ENCODE peak calls at places on chromosome 19, in nine cellular contexts. G is activated gamma-delta T cell; Q is skeletal muscle cell; T is naive thymus-derived CD8-positive, alpha-beta T cell; P is NCI-H446; V is HCEC 1CT; B is NCI-H1092 treated with DMSO at 0.1 percent for 48 hours; C is EL; Z is mucosa of gallbladder. J is an unnamed sample.

GRCh38 chr19:48445256-48445605 is 552 bp upstream of the GRWD1 start:
- DNase-seq in G (no peak), Q (peak; percentile 85), T (no peak), P (peak; percentile 85), V (peak; percentile 94), B (peak; percentile 83), C (peak; percentile 79), Z (peak; percentile 63), J (no peak)

GRCh38 chr19:1261863-1262686 is 7.1 kb upstream of the CIRBP start:
- DNase-seq in G (peak; percentile 49), Q (no peak), T (peak; percentile 41), P (peak; percentile 50), V (no peak), B (peak; percentile 57), C (peak; percentile 49), Z (peak; percentile 78), J (no peak)

GRCh38 chr19:44988896-44989563 is 12.2 kb upstream of the RELB start:
- DNase-seq in G (no peak), Q (peak; percentile 15), T (peak; percentile 60), P (peak; percentile 75), V (peak; percentile 44), B (peak; percentile 2), C (peak; percentile 64), Z (peak; percentile 44), J (peak; percentile 51)

GRCh38 chr19:55253842-55254624 is 4.8 kb downstream of the PPP6R1 start:
- DNase-seq in G (peak; percentile 37), Q (no peak), T (peak; percentile 87), P (no peak), V (no peak), B (peak; percentile 11), C (no peak), Z (no peak), J (peak; percentile 33)

GRCh38 chr19:41597600-41598041 is 21.7 kb downstream of the CEACAM21 start:
- DNase-seq in G (no peak), Q (peak; percentile 6), T (peak; percentile 75), P (peak; percentile 80), V (peak; percentile 62), B (peak; percentile 48), C (peak; percentile 55), Z (peak; percentile 74), J (peak; percentile 55)

GRCh38 chr19:7125221-7125620 is 55.7 kb downstream of the ZNF557 start:
- DNase-seq in G (no peak), Q (no peak), T (no peak), P (no peak), V (no peak), B (no peak), C (no peak), Z (no peak), J (no peak)

GRCh38 chr19:1587872-1588271 is 4.8 kb downstream of the MBD3 start:
- DNase-seq in G (no peak), Q (no peak), T (no peak), P (peak; percentile 37), V (no peak), B (no peak), C (no peak), Z (no peak), J (no peak)

GRCh38 chr19:2775556-2776430 is 7.3 kb downstream of the SGTA start:
- DNase-seq in G (no peak), Q (no peak), T (peak; percentile 64), P (no peak), V (peak; percentile 11), B (no peak), C (peak; percentile 77), Z (peak; percentile 46), J (peak; percentile 54)

GRCh38 chr19:45323671-45324081 is 1.0 kb upstream of the CKM start:
- DNase-seq in G (no peak), Q (no peak), T (no peak), P (no peak), V (no peak), B (no peak), C (no peak), Z (no peak), J (no peak)

GRCh38 chr19:5339950-5340636 is 519 bp downstream of the PTPRS start:
- DNase-seq in G (no peak), Q (no peak), T (peak; percentile 22), P (peak; percentile 45), V (no peak), B (peak; percentile 76), C (peak; percentile 25), Z (no peak), J (no peak)

GRCh38 chr19:44740351-44740824 is 8.1 kb upstream of the BCL3 start:
- DNase-seq in G (no peak), Q (no peak), T (no peak), P (no peak), V (no peak), B (no peak), C (no peak), Z (no peak), J (no peak)

GRCh38 chr19:632228-633067 is 889 bp downstream of the POLRMT start:
- DNase-seq in G (no peak), Q (peak; percentile 24), T (no peak), P (peak; percentile 51), V (peak; percentile 48), B (no peak), C (peak; percentile 70), Z (no peak), J (peak; percentile 32)

GRCh38 chr19:46411088-46412033 is 2.0 kb downstream of the CCDC8 start:
- DNase-seq in G (no peak), Q (no peak), T (no peak), P (no peak), V (no peak), B (no peak), C (no peak), Z (no peak), J (no peak)

GRCh38 chr19:16372065-16372915 is 47.7 kb downstream of the KLF2 start:
- DNase-seq in G (no peak), Q (no peak), T (no peak), P (no peak), V (no peak), B (no peak), C (no peak), Z (no peak), J (no peak)

GRCh38 chr19:17202249-17202648 is 12.9 kb upstream of the USE1 start:
- DNase-seq in G (no peak), Q (no peak), T (peak; percentile 21), P (no peak), V (no peak), B (no peak), C (no peak), Z (no peak), J (no peak)

GRCh38 chr19:28823338-28823961 is 389.5 kb downstream of the UQCRFS1 start:
- DNase-seq in G (no peak), Q (no peak), T (no peak), P (no peak), V (no peak), B (no peak), C (no peak), Z (no peak), J (no peak)

GRCh38 chr19:2584002-2584401 is 108.1 kb downstream of the GADD45B start:
- DNase-seq in G (no peak), Q (no peak), T (no peak), P (no peak), V (no peak), B (no peak), C (no peak), Z (no peak), J (no peak)

GRCh38 chr19:13396256-13397080 is 109.8 kb downstream of the CACNA1A start:
- DNase-seq in G (no peak), Q (peak; percentile 64), T (no peak), P (peak; percentile 34), V (peak; percentile 94), B (no peak), C (peak; percentile 83), Z (peak; percentile 60), J (no peak)

GRCh38 chr19:19385900-19386339 is 19.6 kb upstream of the GATAD2A start:
- DNase-seq in G (peak; percentile 74), Q (no peak), T (no peak), P (no peak), V (no peak), B (no peak), C (peak; percentile 64), Z (peak; percentile 35), J (no peak)

GRCh38 chr19:41994521-41994971 is 516 bp upstream of the ATP1A3 start:
- DNase-seq in G (no peak), Q (no peak), T (no peak), P (peak; percentile 14), V (no peak), B (no peak), C (no peak), Z (no peak), J (no peak)